ENCODE peak calls at places on chromosomes 6 and 20, in four cellular contexts. S, B, D and M are unnamed samples.

GRCh38 chr6:40409143-40409542 is 178.0 kb downstream of the LRFN2 start:
- DNase-seq in B (no peak), D (no peak), S (no peak), M (no peak)

GRCh38 chr6:29992792-29993191 is 50.5 kb downstream of the HLA-A start:
- DNase-seq in D (no peak), B (peak), S (no peak), M (no peak)

GRCh38 chr6:4612636-4613171 is 163.5 kb upstream of the CDYL start:
- DNase-seq in S (no peak), D (no peak), B (no peak), M (peak)

GRCh38 chr6:130843575-130844320 is 16.5 kb downstream of the SMLR1 start:
- DNase-seq in B (peak), D (no peak), S (peak), M (peak)

GRCh38 chr20:16290358-16290757 is 282.9 kb downstream of the KIF16B start:
- DNase-seq in S (no peak), D (no peak), B (no peak), M (no peak)

GRCh38 chr20:45456632-45457031 is 12.9 kb upstream of the WFDC2 start:
- DNase-seq in S (peak), B (peak), D (peak), M (peak)

GRCh38 chr6:38876470-38876869 is 161.4 kb downstream of the DNAH8 start:
- DNase-seq in B (no peak), S (no peak), D (no peak), M (no peak)

GRCh38 chr20:45924391-45925261 is 9.9 kb upstream of the PCIF1 start:
- DNase-seq in S (no peak), D (no peak), B (no peak), M (peak)

GRCh38 chr20:1474817-1475603 is 8.4 kb upstream of the NSFL1C start:
- DNase-seq in S (peak), B (peak), D (no peak), M (no peak)

GRCh38 chr6:112017169-112017568 is 36.7 kb upstream of the CCN6 start:
- DNase-seq in B (no peak), S (no peak), D (no peak), M (no peak)

GRCh38 chr20:3672864-3673550 is 8.8 kb downstream of the ADAM33 start:
- DNase-seq in S (no peak), B (no peak), D (no peak), M (no peak)
- TF ChIP-seq EZH2 in S (no peak), B (no peak), D (no peak), M (no peak)

DNA sequence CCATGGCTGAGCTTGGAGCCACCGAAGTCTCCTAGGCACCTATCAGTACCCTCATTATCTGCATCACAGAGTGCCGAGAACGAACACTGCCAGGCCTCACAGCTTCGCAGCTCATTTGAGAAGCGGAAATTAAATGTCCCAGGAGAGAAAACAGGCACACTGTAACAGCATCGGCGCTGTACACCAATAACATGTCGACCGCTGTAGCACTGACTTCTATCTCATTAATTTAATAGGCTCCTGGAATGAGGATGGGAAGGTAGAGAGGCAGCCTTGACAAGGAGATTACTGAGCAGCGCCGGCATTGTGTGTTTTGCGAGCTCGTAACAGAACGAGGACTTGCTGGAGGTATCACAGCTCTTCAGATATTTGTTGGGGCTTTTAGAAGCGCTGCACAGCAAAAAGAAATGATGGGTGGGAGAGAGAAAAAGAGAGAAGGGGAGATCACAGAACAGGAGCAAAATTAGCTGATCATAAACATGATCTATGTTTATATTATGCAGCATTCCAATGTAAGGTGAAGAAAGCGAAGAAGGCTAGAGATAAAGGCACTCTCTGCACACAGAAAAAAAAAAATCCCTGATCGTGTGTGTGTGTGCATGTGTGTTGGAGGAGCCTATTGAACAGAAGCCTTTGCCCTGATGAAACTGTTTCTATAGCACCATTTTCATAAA is 29.2 kb downstream of the ID4 start:
- DNase-seq in B (no peak), S (no peak), D (no peak), M (no peak)
- H3K4me2 ChIP-seq in B (peak), S (no peak), D (no peak), M (peak)

GRCh38 chr6:7706269-7706668 is 19.6 kb upstream of the BMP6 start:
- DNase-seq in D (no peak), B (no peak), S (no peak), M (no peak)

GRCh38 chr6:7705483-7705882 is 20.4 kb upstream of the BMP6 start:
- DNase-seq in B (no peak), D (no peak), S (no peak), M (no peak)

GRCh38 chr6:7707787-7708186 is 18.1 kb upstream of the BMP6 start:
- DNase-seq in D (no peak), S (no peak), B (peak), M (no peak)

GRCh38 chr6:7701212-7701834 is 24.6 kb upstream of the BMP6 start:
- DNase-seq in D (no peak), S (no peak), B (no peak), M (no peak)

GRCh38 chr6:7703148-7703680 is 22.7 kb upstream of the BMP6 start:
- DNase-seq in S (no peak), B (no peak), D (no peak), M (no peak)
- TF ChIP-seq EZH2 in S (no peak), B (no peak), D (no peak), M (no peak)

GRCh38 chr6:56370591-56371198 is 123.3 kb upstream of the COL21A1 start:
- DNase-seq in S (peak), B (peak), D (no peak), M (peak)
- H3K4me2 ChIP-seq in S (peak), B (peak), D (no peak), M (peak)

DNA sequence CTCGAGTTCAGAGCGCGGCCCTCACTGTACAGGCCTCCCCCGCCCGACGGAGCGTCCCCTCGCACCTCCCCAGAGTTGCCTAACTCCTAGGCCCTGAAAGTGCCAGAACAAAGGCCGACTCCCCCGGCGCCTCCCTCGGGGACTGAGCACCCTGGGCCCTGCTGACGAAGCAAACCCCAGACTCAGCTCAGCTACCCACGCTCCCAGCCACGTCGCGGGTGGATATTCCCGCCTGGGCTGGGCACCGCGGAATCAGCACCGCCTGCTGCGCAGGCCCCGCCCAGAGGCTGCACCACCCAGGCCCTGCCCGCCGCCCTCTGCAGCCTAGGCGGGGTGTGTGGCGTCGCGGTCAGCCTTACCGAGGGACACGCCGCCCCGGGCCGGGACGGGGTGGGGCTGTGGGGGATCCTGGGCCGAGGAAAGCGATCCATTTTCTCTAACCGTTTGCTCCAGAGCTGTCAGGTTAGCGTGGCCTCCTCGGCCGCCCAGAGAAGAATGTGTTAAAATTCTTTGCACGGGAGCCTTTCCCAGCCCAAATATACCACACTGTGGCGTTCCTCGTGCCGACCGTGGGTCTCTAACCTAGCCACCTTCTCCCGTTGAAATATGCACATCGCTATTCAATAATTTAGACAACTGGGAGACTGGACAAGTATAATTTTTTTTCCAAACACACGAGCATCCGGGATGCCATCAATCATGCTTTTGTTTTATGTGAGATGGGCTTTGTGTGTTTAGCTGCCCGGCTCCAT is 31.4 kb downstream of the TFAP2A start:
- DNase-seq in S (peak), B (peak), D (no peak), M (no peak)
- TF ChIP-seq EZH2 in S (no peak), B (no peak), D (no peak), M (peak)